ENCODE peak calls at places on chromosomes 11 and 22, in seven cellular contexts. P is body of pancreas, R is tibial nerve, N is A549, H is adrenal gland, D is heart left ventricle, L is HCT116. Z is an unnamed sample.
A peak's percentile ranks its signal among the peaks of the same experiment; 100 is the strongest.

GRCh38 chr11:68574308-68574707 is 110.0 kb upstream of the GAL start:
- DNase-seq in P (no peak), R (no peak), N (no peak), H (no peak), D (no peak), L (no peak), Z (no peak)

GRCh38 chr11:111512296-111513239 is at the start of gene BTG4:
- DNase-seq in P (no peak), R (no peak), N (peak; percentile 16), H (no peak), D (no peak), L (no peak), Z (no peak)

GRCh38 chr11:42338056-42338455 is 878.6 kb upstream of the LRRC4C start:
- DNase-seq in P (no peak), R (no peak), N (no peak), H (no peak), D (no peak), L (no peak), Z (no peak)

GRCh38 chr11:132158091-132158490 is 787.7 kb downstream of the NTM start:
- DNase-seq in P (peak; percentile 3), R (no peak), N (no peak), H (no peak), D (no peak), L (no peak), Z (no peak)

GRCh38 chr11:68792400-68792955 is 41.2 kb upstream of the TESMIN start:
- DNase-seq in P (no peak), R (no peak), N (no peak), H (peak; percentile 41), D (no peak), L (no peak), Z (no peak)

GRCh38 chr11:79488286-79488685 is 47.5 kb upstream of the TENM4 start:
- DNase-seq in P (no peak), R (no peak), N (no peak), H (no peak), D (no peak), L (no peak), Z (no peak)

GRCh38 chr22:49406047-49406650 is 421.5 kb downstream of the BRD1 start:
- DNase-seq in P (no peak), R (no peak), N (no peak), H (no peak), D (no peak), L (no peak), Z (no peak)

GRCh38 chr11:46727952-46728658 is 9.1 kb downstream of the F2 start:
- DNase-seq in P (no peak), R (no peak), N (no peak), H (no peak), D (no peak), L (no peak), Z (no peak)

GRCh38 chr11:91495837-91496236 is 728.8 kb upstream of the FAT3 start:
- DNase-seq in P (no peak), R (no peak), N (no peak), H (no peak), D (no peak), L (no peak), Z (no peak)

GRCh38 chr22:38219644-38220043 is 17.9 kb downstream of the MAFF start:
- DNase-seq in P (no peak), R (no peak), N (no peak), H (no peak), D (no peak), L (no peak), Z (no peak)

GRCh38 chr11:73481626-73482025 is 105.4 kb downstream of the RELT start:
- DNase-seq in P (no peak), R (no peak), N (no peak), H (no peak), D (no peak), L (no peak), Z (no peak)

DNA sequence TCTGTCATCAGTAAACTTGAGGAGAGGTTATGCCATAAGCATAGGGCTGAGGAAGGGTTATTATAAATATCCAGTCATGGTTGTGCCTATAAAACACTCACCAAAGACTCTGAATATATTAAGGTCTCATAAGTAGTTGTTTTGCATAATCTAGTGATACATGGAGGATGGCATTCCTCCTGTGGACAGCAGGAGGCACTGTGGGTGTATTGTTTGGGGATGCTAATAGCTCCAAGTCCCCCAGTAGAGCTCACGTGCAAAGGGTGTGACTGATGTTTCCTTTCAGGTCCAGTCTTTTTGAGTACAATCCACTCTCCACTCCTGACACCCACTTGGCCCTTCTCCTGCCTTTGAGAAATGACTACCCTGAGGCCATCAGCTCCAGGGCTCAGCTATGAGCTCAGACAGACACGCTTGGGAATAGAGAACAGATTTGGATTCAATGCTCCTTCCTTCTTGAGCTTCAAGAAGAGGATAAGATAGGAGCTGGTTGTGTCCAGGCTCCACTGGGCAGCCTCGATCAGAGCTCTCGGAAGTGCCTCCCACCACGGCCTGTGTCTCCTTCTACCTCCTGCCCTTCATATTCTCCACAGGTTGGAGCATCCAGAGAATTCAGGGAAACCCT is 85.2 kb upstream of the IGLL5 start:
- DNase-seq in P (no peak), R (no peak), N (no peak), H (no peak), D (no peak), L (no peak), Z (no peak)
- TF ChIP-seq CTCF in P (no peak), R (no peak), N (no peak), H (peak; percentile 12), D (peak; percentile 23), L (peak; percentile 56), Z (no peak)

GRCh38 chr22:47686594-47687363 is 924.3 kb downstream of the TBC1D22A start:
- DNase-seq in P (no peak), R (no peak), N (no peak), H (no peak), D (no peak), L (no peak), Z (no peak)
- TF ChIP-seq POLR2A in P (no peak), R (no peak), N (no peak), H (no peak), D (no peak), L (no peak), Z (no peak)

GRCh38 chr22:42892156-42892555 is 35.1 kb upstream of the ARFGAP3 start:
- DNase-seq in P (no peak), R (no peak), N (no peak), H (no peak), D (no peak), L (no peak), Z (no peak)

GRCh38 chr22:42891008-42891407 is 33.9 kb upstream of the ARFGAP3 start:
- DNase-seq in P (no peak), R (no peak), N (no peak), H (no peak), D (no peak), L (no peak), Z (no peak)

GRCh38 chr22:42893366-42894150 is 36.5 kb upstream of the ARFGAP3 start:
- DNase-seq in P (no peak), R (no peak), N (no peak), H (no peak), D (no peak), L (no peak), Z (no peak)

GRCh38 chr22:42892571-42893316 is 35.7 kb upstream of the ARFGAP3 start:
- DNase-seq in P (peak; percentile 93), R (no peak), N (no peak), H (no peak), D (no peak), L (no peak), Z (peak; percentile 73)

GRCh38 chr22:42891696-42892095 is 34.6 kb upstream of the ARFGAP3 start:
- DNase-seq in P (no peak), R (no peak), N (no peak), H (no peak), D (no peak), L (no peak), Z (no peak)
- H3K27ac ChIP-seq in P (peak overlapping the region; percentile 96), R (no peak overlapping the region), N (no peak overlapping the region), H (peak overlapping the region; percentile 56), D (peak overlapping the region; percentile 70), L (no peak overlapping the region), Z (peak overlapping the region; percentile 87)

GRCh38 chr11:33704240-33705002 is 3.8 kb upstream of the C11orf91 start:
- DNase-seq in P (no peak), R (no peak), N (no peak), H (no peak), D (no peak), L (no peak), Z (no peak)

GRCh38 chr11:33701831-33702230 is 1.2 kb upstream of the C11orf91 start:
- DNase-seq in P (peak; percentile 54), R (peak; percentile 57), N (no peak), H (no peak), D (peak; percentile 69), L (no peak), Z (no peak)

GRCh38 chr11:33701302-33701701 is 676 bp upstream of the C11orf91 start:
- DNase-seq in P (no peak), R (no peak), N (no peak), H (no peak), D (no peak), L (no peak), Z (no peak)

GRCh38 chr11:33703771-33704170 is 3.1 kb upstream of the C11orf91 start:
- DNase-seq in P (peak; percentile 46), R (no peak), N (no peak), H (no peak), D (no peak), L (no peak), Z (peak; percentile 85)

GRCh38 chr11:33703234-33703633 is 2.6 kb upstream of the C11orf91 start:
- DNase-seq in P (no peak), R (no peak), N (no peak), H (no peak), D (no peak), L (no peak), Z (no peak)
- TF ChIP-seq CTCF in P (no peak), R (no peak), N (no peak), H (no peak), D (no peak), L (no peak), Z (no peak)

GRCh38 chr11:64385953-64386704 is 27.2 kb downstream of the RPS6KA4 start:
- DNase-seq in P (no peak), R (no peak), N (no peak), H (no peak), D (no peak), L (peak; percentile 38), Z (no peak)
- TF ChIP-seq POLR2A in P (no peak), R (no peak), N (no peak), H (no peak), D (no peak), L (no peak), Z (no peak)

GRCh38 chr11:70517203-70517602 is 118.9 kb downstream of the CTTN start:
- DNase-seq in P (no peak), R (no peak), N (no peak), H (no peak), D (no peak), L (no peak), Z (no peak)
- H3K27ac ChIP-seq in P (no peak overlapping the region), R (no peak overlapping the region), N (no peak overlapping the region), H (no peak overlapping the region), D (no peak overlapping the region), L (no peak overlapping the region), Z (no peak overlapping the region)

Z was measured in gastrocnemius medialis.